ENCODE peak calls at places on chromosomes 16 and 17, in six cellular contexts. G is CD8-positive, alpha-beta T cell; K is cardiac muscle cell; I is A549; C is fibroblast of lung; D is WERI-Rb-1. M is an unnamed sample.

GRCh38 chr16:19119564-19119963 is 5.8 kb downstream of the ITPRIPL2 start:
- DNase-seq in I (no peak), C (peak; percentile 79), G (no peak), K (no peak), D (no peak), M (no peak)

GRCh38 chr16:67013823-67014640 is 14.9 kb upstream of the CBFB start:
- DNase-seq in G (peak; percentile 64), K (peak; percentile 78), C (peak; percentile 46), D (peak; percentile 77), I (no peak), M (no peak)

GRCh38 chr17:68302066-68302564 is 10.8 kb downstream of the ARSG start:
- DNase-seq in K (no peak), C (no peak), G (no peak), I (no peak), D (no peak), M (no peak)

GRCh38 chr17:60169921-60170817 is 20.4 kb downstream of the CA4 start:
- DNase-seq in D (peak; percentile 68), K (no peak), G (no peak), C (peak; percentile 45), I (no peak), M (no peak)

GRCh38 chr17:74994440-74994839 is 7.0 kb downstream of the CDR2L start:
- DNase-seq in K (no peak), G (no peak), C (no peak), D (no peak), I (no peak), M (no peak)

GRCh38 chr17:57356722-57357391 is 100.5 kb downstream of the MSI2 start:
- DNase-seq in G (no peak), D (peak; percentile 21), C (no peak), I (no peak), K (no peak), M (peak; percentile 63)

GRCh38 chr17:29588561-29589411 is 662 bp downstream of the GIT1 start:
- DNase-seq in D (no peak), K (peak; percentile 68), C (peak; percentile 9), I (peak; percentile 52), G (peak; percentile 55), M (no peak)

GRCh38 chr16:3881499-3881995 is 1.0 kb upstream of the CREBBP start:
- DNase-seq in K (no peak), C (no peak), D (no peak), I (no peak), G (no peak), M (no peak)

GRCh38 chr16:84808812-84809211 is 11.0 kb upstream of the CRISPLD2 start:
- DNase-seq in I (no peak), G (no peak), K (no peak), C (no peak), D (no peak), M (no peak)

GRCh38 chr17:61464121-61464905 is 12.1 kb downstream of the TBX4 start:
- DNase-seq in K (no peak), C (no peak), I (no peak), D (no peak), G (no peak), M (no peak)

GRCh38 chr16:54588026-54588425 is 301.4 kb upstream of the IRX3 start:
- DNase-seq in G (no peak), C (no peak), I (no peak), D (no peak), K (no peak), M (no peak)

GRCh38 chr16:3980311-3981111 is 100.0 kb upstream of the CREBBP start:
- DNase-seq in C (peak; percentile 77), K (no peak), I (no peak), G (no peak), D (no peak), M (no peak)

GRCh38 chr17:69466905-69467630 is 52.6 kb downstream of the MAP2K6 start:
- DNase-seq in D (peak; percentile 85), K (no peak), C (peak; percentile 42), G (no peak), I (peak; percentile 56), M (no peak)

GRCh38 chr16:63735456-63735855 is 1386.4 kb downstream of the CDH11 start:
- DNase-seq in C (no peak), G (no peak), I (no peak), K (no peak), D (no peak), M (no peak)

GRCh38 chr16:85017151-85017550 is 5.8 kb upstream of the ZDHHC7 start:
- DNase-seq in C (no peak), K (no peak), G (no peak), I (no peak), D (no peak), M (no peak)

GRCh38 chr17:81135503-81136283 is 29.6 kb upstream of the PVALEF start:
- DNase-seq in K (no peak), G (no peak), I (no peak), C (no peak), D (no peak), M (no peak)

GRCh38 chr16:30650369-30651123 is at the start of gene PRR14:
- DNase-seq in I (peak; percentile 99), D (peak; percentile 99), C (peak; percentile 100), K (peak; percentile 99), G (peak; percentile 98), M (peak; percentile 98)
- TF ChIP-seq CTCF in I (no peak), D (no peak), C (no peak), K (no peak), G (no peak), M (no peak)

DNA sequence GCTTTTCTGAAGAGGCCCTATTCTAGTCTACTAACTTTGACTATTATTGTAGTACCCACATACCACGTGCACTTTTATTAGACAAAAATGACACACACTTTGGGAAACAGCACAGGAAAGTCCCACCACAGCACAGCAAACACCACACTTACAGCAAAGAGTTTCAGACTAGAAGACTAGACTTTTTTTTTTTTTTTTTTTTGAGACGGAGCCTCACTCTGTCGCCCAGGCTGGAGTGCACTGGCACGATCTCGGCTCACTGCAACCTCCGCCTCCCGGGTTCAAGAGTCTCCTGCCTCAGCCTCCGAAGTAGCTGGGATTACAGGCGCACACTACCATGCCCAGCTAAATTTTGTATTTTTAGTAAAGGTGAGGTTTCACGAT is 20.1 kb downstream of the YWHAE start:
- DNase-seq in G (no peak), D (no peak), C (no peak), I (no peak), K (no peak), M (peak; percentile 68)
- H3K4me3 ChIP-seq in G (no peak overlapping the region), D (no peak overlapping the region), C (no peak overlapping the region), I (no peak overlapping the region), K (no peak overlapping the region), M (no peak overlapping the region)

GRCh38 chr16:6360641-6361040 is 972.0 kb upstream of the RBFOX1 start:
- DNase-seq in G (no peak), D (no peak), K (no peak), I (no peak), C (no peak), M (no peak)
- TF ChIP-seq CTCF in G (no peak), D (peak; percentile 10), K (no peak), I (no peak), C (no peak), M (no peak)

DNA sequence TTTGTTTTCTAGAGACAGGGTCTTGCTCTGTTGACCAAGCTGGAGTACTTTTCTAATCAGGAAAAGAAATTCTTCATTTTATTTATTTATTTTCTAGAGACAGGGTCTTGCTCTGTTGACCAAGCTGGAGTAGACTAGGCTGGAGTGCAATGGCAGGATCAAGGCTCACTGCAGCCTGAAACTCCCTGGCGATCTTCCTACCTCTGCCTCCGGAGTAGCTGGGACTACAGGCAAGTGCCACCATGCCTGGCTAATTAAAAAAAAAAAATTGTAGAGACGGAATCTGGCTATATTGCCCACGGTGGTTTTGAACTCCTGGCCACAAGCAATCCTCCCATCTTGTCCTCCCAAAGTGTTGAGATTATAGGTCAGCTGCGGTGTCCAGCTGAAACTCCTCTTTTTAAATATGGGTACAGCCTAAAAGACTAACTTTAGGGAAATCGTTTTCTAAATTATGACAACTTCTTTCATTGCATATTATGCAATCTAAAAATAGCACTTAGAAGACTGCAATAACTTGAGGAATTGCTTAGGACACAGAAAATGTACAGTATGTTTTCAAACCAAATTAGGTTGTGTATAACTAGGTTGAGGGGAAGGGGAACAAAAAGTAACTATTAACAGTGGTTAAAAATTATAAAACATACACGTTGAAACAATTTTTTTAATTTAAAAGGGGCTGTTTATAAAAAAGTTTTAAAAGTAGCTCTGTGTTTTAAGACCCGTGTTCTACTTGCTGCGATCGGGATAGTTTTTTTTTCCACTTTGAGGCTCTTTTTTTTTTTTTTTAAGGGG is 4.8 kb downstream of the PRAC1 start:
- DNase-seq in K (no peak), G (no peak), D (no peak), I (no peak), C (no peak), M (no peak)
- H3K4me3 ChIP-seq in K (no peak overlapping the region), G (no peak overlapping the region), D (no peak overlapping the region), I (no peak overlapping the region), C (no peak overlapping the region), M (no peak overlapping the region)

GRCh38 chr17:36869856-36870617 is 67.2 kb upstream of the LHX1 start:
- DNase-seq in K (no peak), D (no peak), C (peak; percentile 17), G (no peak), I (peak; percentile 75), M (no peak)
- TF ChIP-seq CTCF in K (peak; percentile 24), D (no peak), C (no peak), G (no peak), I (peak; percentile 25), M (no peak)

GRCh38 chr17:58969612-58970011 is 137.1 kb downstream of the TRIM37 start:
- DNase-seq in K (no peak), D (no peak), I (no peak), C (no peak), G (no peak), M (no peak)
- H3K4me3 ChIP-seq in K (no peak overlapping the region), D (no peak overlapping the region), I (no peak overlapping the region), C (no peak overlapping the region), G (no peak overlapping the region), M (no peak overlapping the region)

GRCh38 chr17:45231481-45232116 is 9.9 kb downstream of the FMNL1 start:
- DNase-seq in D (peak; percentile 90), G (peak; percentile 37), K (peak; percentile 23), C (no peak), I (peak; percentile 78), M (no peak)
- TF ChIP-seq CTCF in D (peak; percentile 93), G (no peak), K (peak; percentile 36), C (peak; percentile 3), I (peak; percentile 61), M (peak; percentile 37)

GRCh38 chr16:50521246-50521900 is 26.8 kb upstream of the NKD1 start:
- DNase-seq in C (no peak), G (no peak), D (no peak), I (no peak), K (no peak), M (no peak)
- H3K4me3 ChIP-seq in C (no peak overlapping the region), G (no peak overlapping the region), D (no peak overlapping the region), I (no peak overlapping the region), K (no peak overlapping the region), M (no peak overlapping the region)

M was measured in GM12864.